ENCODE peak calls at places on chromosomes 12 and 14, in six cellular contexts. R is K562, N is WTC11, W is HCT116, Y is H1, C is HepG2. L is an unnamed sample.

GRCh38 chr14:96352708-96353107 is 10.4 kb downstream of the ATG2B start:
- DNase-seq in R (no peak), N (no peak), W (no peak), Y (no peak), C (no peak), L (no peak)

GRCh38 chr12:109726511-109727038 is 12.9 kb downstream of the FAM222A start:
- DNase-seq in R (no peak), N (no peak), W (no peak), Y (no peak), C (no peak), L (no peak)

GRCh38 chr12:78088391-78088832 is 257.7 kb downstream of the NAV3 start:
- DNase-seq in R (no peak), N (no peak), W (no peak), Y (no peak), C (no peak), L (no peak)

GRCh38 chr12:55687746-55688145 is 20.0 kb downstream of the ITGA7 start:
- DNase-seq in R (no peak), N (no peak), W (no peak), Y (no peak), C (no peak), L (no peak)

GRCh38 chr12:117118838-117119591 is 19.8 kb upstream of the TESC start:
- DNase-seq in R (no peak), N (peak), W (no peak), Y (no peak), C (peak), L (no peak)

GRCh38 chr12:104435765-104436164 is 21.0 kb upstream of the CHST11 start:
- DNase-seq in R (no peak), N (no peak), W (no peak), Y (no peak), C (no peak), L (no peak)

GRCh38 chr12:94149781-94150482 is 1.6 kb downstream of the PLXNC1 start:
- DNase-seq in R (no peak), N (peak), W (no peak), Y (no peak), C (no peak), L (no peak)

GRCh38 chr12:41624571-41624970 is 436.5 kb downstream of the PDZRN4 start:
- DNase-seq in R (no peak), N (no peak), W (no peak), Y (no peak), C (no peak), L (no peak)

GRCh38 chr14:51210594-51210993 is 29.5 kb upstream of the TMX1 start:
- DNase-seq in R (no peak), N (no peak), W (no peak), Y (no peak), C (no peak), L (no peak)

GRCh38 chr14:103362780-103363179 is 22.4 kb upstream of the MARK3 start:
- DNase-seq in R (no peak), N (no peak), W (peak), Y (no peak), C (no peak), L (no peak)

GRCh38 chr14:96631030-96631429 is 128.8 kb downstream of the PAPOLA start:
- DNase-seq in R (peak), N (no peak), W (no peak), Y (no peak), C (no peak), L (no peak)

GRCh38 chr14:99548285-99548684 is 55.7 kb downstream of the CCDC85C start:
- DNase-seq in R (no peak), N (no peak), W (no peak), Y (no peak), C (no peak), L (no peak)

GRCh38 chr14:63283501-63284248 is 35.1 kb downstream of the GPHB5 start:
- DNase-seq in R (no peak), N (no peak), W (no peak), Y (no peak), C (no peak), L (no peak)

GRCh38 chr12:48454675-48455074 is 17.7 kb upstream of the ANP32D start:
- DNase-seq in R (peak), N (no peak), W (peak), Y (no peak), C (peak), L (no peak)

GRCh38 chr12:79514730-79515525 is 175.8 kb downstream of the PAWR start:
- DNase-seq in R (no peak), N (no peak), W (no peak), Y (no peak), C (no peak), L (no peak)

GRCh38 chr12:5018677-5019076 is 25.0 kb upstream of the KCNA5 start:
- DNase-seq in R (no peak), N (no peak), W (no peak), Y (no peak), C (no peak), L (no peak)

GRCh38 chr12:5022030-5022429 is 21.6 kb upstream of the KCNA5 start:
- DNase-seq in R (no peak), N (no peak), W (no peak), Y (no peak), C (no peak), L (no peak)

GRCh38 chr12:5026342-5026938 is 17.2 kb upstream of the KCNA5 start:
- DNase-seq in R (no peak), N (no peak), W (no peak), Y (no peak), C (no peak), L (no peak)

GRCh38 chr12:5023842-5024241 is 19.8 kb upstream of the KCNA5 start:
- DNase-seq in R (no peak), N (no peak), W (no peak), Y (no peak), C (no peak), L (no peak)

DNA sequence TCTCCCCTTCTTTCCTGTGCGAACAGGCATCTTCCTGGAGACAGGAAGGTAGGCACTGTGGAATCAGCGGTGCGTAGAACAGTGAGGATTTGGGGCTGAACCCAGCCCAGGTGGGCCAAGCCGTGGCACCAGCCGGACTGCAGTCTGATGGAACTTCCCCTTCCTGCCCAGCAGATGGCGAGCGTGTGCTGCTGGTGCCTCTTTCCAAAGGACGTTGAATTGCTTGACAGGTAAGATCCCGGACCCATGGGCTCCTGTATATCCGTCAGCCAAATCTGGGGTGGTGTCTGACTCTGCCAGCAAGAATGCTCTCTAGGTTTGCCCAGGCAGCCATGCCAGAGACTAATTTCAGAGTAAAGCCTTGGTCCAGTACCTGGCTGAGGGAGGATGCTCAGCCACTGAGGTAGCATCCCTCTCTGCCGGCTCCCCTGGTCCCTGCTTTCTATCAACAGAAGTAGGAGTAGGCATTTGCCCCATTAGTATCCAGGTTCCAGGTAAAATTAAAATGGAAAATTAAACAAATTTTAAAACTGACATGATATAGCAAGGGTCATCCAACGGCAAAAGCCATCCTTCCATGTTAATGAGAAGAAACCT is 21.1 kb upstream of the KCNA5 start:
- DNase-seq in R (peak), N (peak), W (peak), Y (peak), C (peak), L (no peak)
- TF ChIP-seq ATF3 in R (no peak), N (no peak), W (no peak), Y (no peak), C (no peak), L (no peak)

GRCh38 chr12:53174881-53175491 is 5.5 kb upstream of the ZNF740 start:
- DNase-seq in R (no peak), N (peak), W (no peak), Y (no peak), C (peak), L (no peak)
- TF ChIP-seq ATF3 in R (peak), N (no peak), W (no peak), Y (no peak), C (no peak), L (no peak)

GRCh38 chr14:94472842-94473241 is 3.2 kb downstream of the SERPINA9 start:
- DNase-seq in R (no peak), N (no peak), W (no peak), Y (no peak), C (no peak), L (no peak)
- TF ChIP-seq ATF3 in R (no peak), N (no peak), W (no peak), Y (no peak), C (no peak), L (no peak)

GRCh38 chr12:25427328-25428249 is 125.5 kb downstream of the LMNTD1 start:
- DNase-seq in R (no peak), N (no peak), W (no peak), Y (no peak), C (no peak), L (no peak)
- TF ChIP-seq ATF3 in R (no peak), N (no peak), W (no peak), Y (no peak), C (no peak), L (no peak)